ENCODE peak calls at places on chromosomes 4 and X, in five cellular contexts. R is uterus, N is keratinocyte, Z is WERI-Rb-1, T is left ventricle myocardium inferior. X is an unnamed sample.

GRCh38 chr4:32847466-32847865 is 2127.3 kb downstream of the PCDH7 start:
- DNase-seq in R (no peak), N (no peak), Z (no peak), T (no peak), X (no peak)

GRCh38 chr4:55947912-55948725 is 626 bp upstream of the CEP135 start:
- DNase-seq in R (no peak), N (peak; percentile 77), Z (no peak), T (no peak), X (peak; percentile 65)

GRCh38 chrX:105150557-105150956 is 69.9 kb downstream of the TEX13A start:
- DNase-seq in R (no peak), N (no peak), Z (no peak), T (no peak), X (no peak)

GRCh38 chr4:40475609-40476008 is 140.5 kb downstream of the CHRNA9 start:
- DNase-seq in R (no peak), N (no peak), Z (no peak), T (no peak), X (no peak)

GRCh38 chr4:48762408-48762807 is 17.7 kb downstream of the FRYL start:
- DNase-seq in R (no peak), N (no peak), Z (no peak), T (no peak), X (no peak)

GRCh38 chr4:187687701-187688100 is 307.9 kb upstream of the ZFP42 start:
- DNase-seq in R (no peak), N (no peak), Z (no peak), T (no peak), X (no peak)

GRCh38 chrX:13428055-13428786 is 108.4 kb upstream of the ATXN3L start:
- DNase-seq in R (no peak), N (peak; percentile 56), Z (no peak), T (no peak), X (no peak)

GRCh38 chrX:68898661-68899060 is 69.8 kb downstream of the EFNB1 start:
- DNase-seq in R (no peak), N (no peak), Z (no peak), T (no peak), X (no peak)

GRCh38 chrX:52422884-52423283 is 54.1 kb downstream of the XAGE2 start:
- DNase-seq in R (no peak), N (no peak), Z (no peak), T (no peak), X (no peak)

GRCh38 chr4:88054909-88055308 is 47.5 kb downstream of the PKD2 start:
- DNase-seq in R (no peak), N (no peak), Z (peak; percentile 44), T (no peak), X (no peak)

GRCh38 chrX:27966955-27967354 is 14.3 kb downstream of the DCAF8L1 start:
- DNase-seq in R (no peak), N (no peak), Z (no peak), T (no peak), X (peak; percentile 5)

GRCh38 chrX:15737957-15738685 is at the start of gene CA5B:
- DNase-seq in R (peak; percentile 94), N (peak; percentile 91), Z (peak; percentile 89), T (peak; percentile 90), X (peak; percentile 73)

GRCh38 chr4:175784986-175785525 is 27.0 kb downstream of the GPM6A start:
- DNase-seq in R (no peak), N (no peak), Z (no peak), T (no peak), X (no peak)

GRCh38 chrX:68506649-68507048 is 7.8 kb downstream of the YIPF6 start:
- DNase-seq in R (no peak), N (no peak), Z (no peak), T (no peak), X (no peak)

GRCh38 chrX:154827194-154827593 is 7.3 kb downstream of the SMIM9 start:
- DNase-seq in R (no peak), N (no peak), Z (no peak), T (no peak), X (no peak)

GRCh38 chr4:73945674-73946449 is 36.0 kb downstream of the PF4 start:
- DNase-seq in R (no peak), N (no peak), Z (no peak), T (no peak), X (no peak)

GRCh38 chrX:44010626-44011025 is 37.4 kb upstream of the NDP start:
- DNase-seq in R (no peak), N (no peak), Z (no peak), T (no peak), X (no peak)

GRCh38 chrX:44017726-44018125 is 44.5 kb upstream of the NDP start:
- DNase-seq in R (no peak), N (no peak), Z (no peak), T (no peak), X (no peak)

GRCh38 chrX:44016906-44017305 is 43.7 kb upstream of the NDP start:
- DNase-seq in R (no peak), N (no peak), Z (no peak), T (no peak), X (no peak)

GRCh38 chrX:44011505-44011904 is 38.3 kb upstream of the NDP start:
- DNase-seq in R (no peak), N (no peak), Z (no peak), T (no peak), X (no peak)

GRCh38 chrX:44012484-44013096 is 39.4 kb upstream of the NDP start:
- DNase-seq in R (no peak), N (peak; percentile 77), Z (no peak), T (peak; percentile 18), X (peak; percentile 77)
- H3K4me3 ChIP-seq in R (no peak overlapping the region), N (no peak overlapping the region), Z (no peak overlapping the region), T (no peak overlapping the region), X (no peak overlapping the region)

DNA sequence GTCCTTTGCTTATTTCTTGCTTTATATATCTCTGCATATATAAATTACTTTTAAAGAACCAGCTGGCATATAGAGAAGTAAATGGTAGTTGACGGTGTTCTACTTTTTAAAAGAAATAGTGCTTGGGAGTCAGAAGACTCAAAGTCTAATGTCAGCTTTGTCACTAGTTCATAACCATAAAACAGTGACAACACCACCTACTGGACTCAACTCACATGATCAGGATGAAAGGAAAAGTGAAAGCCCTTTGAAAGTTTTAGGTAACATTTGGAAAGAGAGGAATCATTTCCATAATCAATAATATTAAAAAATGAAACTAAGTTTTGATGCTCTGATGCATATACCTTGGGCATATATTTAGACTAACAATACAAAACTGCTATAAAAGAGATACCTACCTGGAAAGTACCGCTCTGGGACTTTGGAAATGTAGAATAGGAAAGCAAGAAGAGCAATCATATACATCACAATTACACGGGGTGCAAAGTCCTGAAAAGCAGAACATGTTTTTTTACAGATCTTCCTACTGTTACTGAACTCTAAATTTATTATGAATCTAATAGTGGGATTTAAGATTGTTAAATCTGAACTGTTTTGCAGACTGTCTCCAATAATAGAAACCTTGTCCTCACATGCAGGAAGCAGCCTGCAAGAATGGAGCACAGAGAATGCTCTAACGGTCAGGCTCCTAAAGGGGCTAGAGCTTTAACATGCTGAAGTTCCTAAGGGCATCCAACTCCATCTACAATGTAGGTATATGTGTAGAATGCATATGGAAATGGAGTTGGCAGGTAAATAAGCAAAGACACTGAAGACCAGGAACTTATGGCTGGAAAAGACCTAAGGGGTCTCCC is 15.6 kb downstream of the PAQR3 start:
- DNase-seq in R (no peak), N (no peak), Z (no peak), T (no peak), X (no peak)
- H3K36me3 ChIP-seq in R (no peaks in the 10 kb centered on the region), N (peaks cover 9% of the 10 kb centered on the region), Z (peaks cover 44% of the 10 kb centered on the region), T (peaks cover 37% of the 10 kb centered on the region), X (no peaks in the 10 kb centered on the region)

DNA sequence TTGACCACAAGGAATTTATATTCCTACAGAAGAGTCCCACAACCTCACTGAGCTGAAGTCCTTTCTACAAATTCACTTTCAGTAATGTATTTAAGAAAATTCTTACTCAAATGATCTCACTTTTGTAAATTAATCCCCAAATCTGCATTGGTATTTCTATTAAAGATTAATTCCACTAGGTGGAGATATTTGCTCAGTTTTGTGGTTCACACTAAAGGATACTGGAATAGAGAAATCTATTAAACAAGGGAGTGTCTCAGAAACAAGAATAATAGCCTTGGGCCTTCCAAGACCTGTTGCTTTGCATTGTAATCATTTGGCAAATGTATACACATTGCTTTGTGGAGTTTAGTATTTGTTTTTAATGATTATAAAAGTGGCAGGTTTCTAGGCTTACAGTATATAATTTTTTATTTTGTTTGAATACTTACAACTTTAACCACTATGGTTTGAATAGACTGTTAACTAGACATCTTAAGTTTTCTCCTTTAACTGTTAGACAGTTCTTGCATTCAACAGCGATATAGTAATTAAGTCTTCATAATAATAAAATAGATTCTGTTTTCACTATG is 25.9 kb downstream of the CFAP299 start:
- DNase-seq in R (no peak), N (no peak), Z (no peak), T (no peak), X (no peak)
- TF ChIP-seq CTCF in R (peak; percentile 19), N (peak; percentile 18), Z (no peak), T (peak; percentile 44), X (peak; percentile 3)

DNA sequence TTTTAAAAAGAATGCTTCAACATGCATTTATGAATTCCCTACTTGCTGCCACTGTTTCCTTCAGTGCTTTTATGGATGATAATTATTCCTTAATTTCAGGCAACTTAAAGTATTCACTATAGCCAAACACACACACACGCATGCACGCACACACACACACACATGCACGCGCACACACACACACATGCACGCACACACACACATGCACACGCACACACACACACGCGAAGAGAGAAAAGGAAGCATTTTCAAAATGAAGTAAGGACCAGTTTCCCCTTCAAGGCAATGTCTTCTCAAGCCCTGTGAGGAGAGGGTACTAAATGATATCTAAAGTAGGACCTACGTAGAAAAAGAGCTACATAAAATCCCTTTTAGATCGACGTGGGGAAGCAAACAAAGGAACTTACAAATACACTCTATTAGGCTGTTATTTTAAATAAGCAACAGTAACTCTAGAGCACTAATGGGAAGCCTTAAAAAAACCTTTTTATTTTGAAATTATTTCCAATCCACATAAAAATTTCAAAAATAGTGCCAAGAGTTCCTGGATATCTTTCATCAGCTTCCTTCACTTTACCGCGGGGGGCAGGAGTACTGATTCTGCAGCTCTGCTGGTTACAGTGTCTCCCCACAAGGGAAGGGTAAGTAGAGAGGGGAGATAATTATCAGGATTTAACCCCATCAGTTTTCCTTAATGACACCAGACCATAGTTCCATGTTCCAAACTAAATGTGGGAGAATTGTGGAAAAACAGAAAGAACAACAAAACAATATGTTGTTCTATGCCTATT is 13.7 kb downstream of the IRF2 start:
- DNase-seq in R (no peak), N (no peak), Z (no peak), T (no peak), X (no peak)
- H3K4me3 ChIP-seq in R (no peak overlapping the region), N (no peak overlapping the region), Z (no peak overlapping the region), T (no peak overlapping the region), X (no peak overlapping the region)

GRCh38 chrX:40057405-40057804 is 40.4 kb downstream of the BCOR start:
- DNase-seq in R (no peak), N (no peak), Z (no peak), T (no peak), X (no peak)

GRCh38 chrX:40054793-40055192 is 43.0 kb downstream of the BCOR start:
- DNase-seq in R (no peak), N (no peak), Z (no peak), T (no peak), X (no peak)

GRCh38 chrX:40058719-40059118 is 39.0 kb downstream of the BCOR start:
- DNase-seq in R (no peak), N (no peak), Z (peak; percentile 81), T (no peak), X (no peak)

GRCh38 chrX:40055495-40055894 is 42.3 kb downstream of the BCOR start:
- DNase-seq in R (no peak), N (no peak), Z (no peak), T (no peak), X (no peak)

DNA sequence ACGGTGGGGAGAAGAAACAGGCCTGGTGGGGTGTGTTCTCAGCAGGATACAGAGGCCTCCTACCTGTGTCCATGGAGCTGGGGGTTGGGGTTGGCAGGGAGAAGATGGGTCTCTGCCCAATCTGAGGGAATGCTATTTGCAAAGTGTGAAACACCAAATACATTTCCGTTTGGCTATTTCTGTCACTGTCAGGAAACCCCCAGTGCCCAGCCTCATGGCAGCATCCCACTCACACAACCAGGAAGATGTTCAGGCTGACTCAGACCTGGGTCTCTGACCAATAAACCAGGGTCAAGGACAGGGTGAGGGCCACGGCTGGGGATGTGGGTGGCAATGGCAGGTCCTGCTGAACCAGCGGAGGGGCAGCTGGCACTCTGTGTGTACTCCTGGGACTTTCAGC is 41.3 kb downstream of the BCOR start:
- DNase-seq in R (no peak), N (no peak), Z (no peak), T (no peak), X (no peak)
- H3K36me3 ChIP-seq in R (no peaks in the 10 kb centered on the region), N (peaks cover 4% of the 10 kb centered on the region), Z (peaks cover 95% of the 10 kb centered on the region), T (peaks cover 68% of the 10 kb centered on the region), X (peaks cover 3% of the 10 kb centered on the region)